ENCODE peak calls at places on chromosomes 12 and 14, in ten cellular contexts. B is stimulated activated CD8-positive, alpha-beta memory T cell treated with anti-CD3 and anti-CD28 coated beads, Interleukin-15, amount 100 ng/mL, for 24 hours; P is KBM-7; O is NCI-H1092; A is stimulated activated CD4-positive, alpha-beta T cell treated with anti-CD3 and anti-CD28 coated beads, Interleukin-4, amount 100 ng/mL, for 1 hour; I is MG63; Z is GM12892; Y is astrocyte of the spinal cord; T is stimulated activated naive CD8-positive, alpha-beta T cell treated with anti-CD3 and anti-CD28 coated beads, Interleukin-15, Interleukin-2, amounts not matched to agents 100 U/mL and 50 U/mL, for 24 hours; Q is naive thymus-derived CD4-positive, alpha-beta T cell. U is an unnamed sample.

GRCh38 chr12:47222960-47223847 is 143.4 kb upstream of the AMIGO2 start:
- DNase-seq in Q (no peak), B (no peak), Z (no peak), Y (peak), P (no peak), A (no peak), T (peak), O (no peak), I (no peak), U (no peak)

GRCh38 chr12:60197589-60197988 is 601.8 kb downstream of the SLC16A7 start:
- DNase-seq in T (no peak), A (no peak), Y (no peak), B (no peak), I (no peak), Q (no peak), P (no peak), O (no peak), Z (no peak), U (no peak)

GRCh38 chr14:56199095-56199975 is 81.1 kb downstream of the PELI2 start:
- DNase-seq in Z (no peak), A (no peak), O (no peak), B (no peak), I (peak), Q (no peak), T (no peak), Y (peak), P (peak), U (no peak)

GRCh38 chr14:75494898-75495297 is 27.4 kb upstream of the BATF start:
- DNase-seq in T (no peak), A (no peak), P (no peak), O (no peak), Q (no peak), I (no peak), B (no peak), Z (no peak), Y (no peak), U (no peak)

GRCh38 chr14:22593189-22593588 is 4.2 kb upstream of the DAD1 start:
- DNase-seq in I (no peak), Q (no peak), P (no peak), A (no peak), Y (no peak), B (no peak), Z (no peak), T (no peak), O (no peak), U (no peak)

GRCh38 chr12:29208935-29209701 is 60.0 kb downstream of the FAR2 start:
- DNase-seq in A (no peak), O (no peak), B (no peak), T (no peak), Q (no peak), Z (no peak), I (no peak), Y (no peak), P (no peak), U (no peak)

GRCh38 chr14:65846469-65846868 is 433.9 kb downstream of the FUT8 start:
- DNase-seq in Y (no peak), B (no peak), A (no peak), O (no peak), Q (peak), P (peak), T (no peak), I (no peak), Z (no peak), U (no peak)

GRCh38 chr12:85260904-85261303 is 19.1 kb upstream of the ALX1 start:
- DNase-seq in Y (no peak), B (no peak), A (no peak), P (no peak), Z (no peak), O (no peak), T (no peak), I (peak), Q (no peak), U (no peak)

GRCh38 chr14:104464907-104465306 is 114.7 kb upstream of the C14orf180 start:
- DNase-seq in P (no peak), O (no peak), I (no peak), T (no peak), Y (no peak), B (no peak), Q (no peak), Z (no peak), A (no peak), U (no peak)

GRCh38 chr14:94850332-94851211 is 80.7 kb upstream of the GSC start:
- DNase-seq in Q (no peak), I (no peak), A (no peak), Z (no peak), P (no peak), Y (no peak), B (no peak), T (no peak), O (peak), U (no peak)

GRCh38 chr14:89270439-89271227 is 146.4 kb downstream of the FOXN3 start:
- DNase-seq in T (no peak), O (no peak), B (no peak), A (no peak), Y (no peak), Z (no peak), I (no peak), Q (no peak), P (no peak), U (peak)

GRCh38 chr12:63150255-63151060 is 543 bp downstream of the AVPR1A start:
- DNase-seq in Z (no peak), A (no peak), B (no peak), I (no peak), O (peak), T (peak), Y (peak), Q (no peak), P (no peak), U (no peak)

GRCh38 chr12:29317556-29318363 is 63.2 kb downstream of the ERGIC2 start:
- DNase-seq in A (peak), T (peak), O (peak), I (peak), P (peak), Y (peak), B (no peak), Z (peak), Q (peak), U (no peak)

GRCh38 chr12:3311491-3312103 is 179.4 kb upstream of the PRMT8 start:
- DNase-seq in Y (no peak), A (no peak), I (no peak), Z (no peak), P (no peak), Q (no peak), B (no peak), O (no peak), T (no peak), U (no peak)

GRCh38 chr14:99586761-99587462 is 17.1 kb downstream of the CCDC85C start:
- DNase-seq in O (no peak), Z (no peak), A (no peak), P (no peak), I (peak), B (no peak), Y (no peak), Q (no peak), T (no peak), U (no peak)

GRCh38 chr12:76030378-76031080 is 1.0 kb downstream of the PHLDA1 start:
- DNase-seq in B (no peak), O (no peak), I (peak), Q (peak), Z (peak), P (peak), A (peak), T (peak), Y (no peak), U (peak)

GRCh38 chr12:114530417-114530816 is 124.5 kb upstream of the TBX5 start:
- DNase-seq in Q (no peak), O (no peak), B (no peak), Z (no peak), A (no peak), Y (no peak), P (no peak), T (no peak), I (no peak), U (no peak)

GRCh38 chr12:14322403-14322802 is 43.1 kb upstream of the ATF7IP start:
- DNase-seq in B (no peak), A (no peak), P (no peak), I (no peak), Q (no peak), Y (no peak), T (no peak), Z (no peak), O (no peak), U (no peak)

GRCh38 chr14:99079061-99079727 is 192.8 kb downstream of the BCL11B start:
- DNase-seq in Y (no peak), O (no peak), Z (no peak), B (no peak), P (no peak), I (no peak), Q (no peak), T (no peak), A (no peak), U (no peak)

GRCh38 chr14:52031781-52032180 is 37.1 kb downstream of the NID2 start:
- DNase-seq in B (no peak), Q (no peak), Z (no peak), A (no peak), T (no peak), I (peak), Y (peak), P (no peak), O (no peak), U (no peak)

GRCh38 chr12:88182431-88182830 is 40.3 kb downstream of the TMTC3 start:
- DNase-seq in Z (no peak), A (no peak), O (no peak), Y (no peak), P (no peak), B (no peak), T (no peak), Q (no peak), I (no peak), U (no peak)

GRCh38 chr14:76778546-76779215 is 17.4 kb downstream of the VASH1 start:
- DNase-seq in Z (no peak), A (no peak), Y (no peak), O (no peak), B (no peak), Q (no peak), T (no peak), P (no peak), I (no peak), U (no peak)

GRCh38 chr12:111417784-111418593 is 12.3 kb downstream of the SH2B3 start:
- DNase-seq in A (no peak), O (no peak), Q (no peak), Z (no peak), I (no peak), B (no peak), P (no peak), Y (no peak), T (no peak), U (no peak)

U was measured in activated B cell treated with CpG ODN at 0.5 μM for 24 hours.